ENCODE peak calls at places on chromosome 18, in four cellular contexts. One of them, this sample, is unnamed.

GRCh38 chr18:26547302-26548143 is 830 bp downstream of the KCTD1 start:
- DNase-seq in IMR-90: peak
- DNase-seq in K562: no peak
- DNase-seq in GM12878: no peak
- DNase-seq in this sample: peak

GRCh38 chr18:9708882-9709877 is 1.1 kb downstream of the RAB31 start:
- DNase-seq in IMR-90: no peak
- DNase-seq in K562: no peak
- DNase-seq in GM12878: no peak
- DNase-seq in this sample: peak

GRCh38 chr18:36321636-36322407 is 24.3 kb downstream of the FHOD3 start:
- DNase-seq in IMR-90: peak
- DNase-seq in K562: no peak
- DNase-seq in GM12878: no peak
- DNase-seq in this sample: no peak

GRCh38 chr18:28175047-28175929 is 1.6 kb downstream of the CDH2 start:
- DNase-seq in IMR-90: peak
- DNase-seq in K562: no peak
- DNase-seq in GM12878: no peak
- DNase-seq in this sample: peak

GRCh38 chr18:73487956-73488355 is 620.2 kb upstream of the NETO1 start:
- DNase-seq in IMR-90: peak
- DNase-seq in K562: no peak
- DNase-seq in GM12878: no peak
- DNase-seq in this sample: no peak

GRCh38 chr18:79481041-79481790 is 85.5 kb downstream of the NFATC1 start:
- DNase-seq in IMR-90: no peak
- DNase-seq in K562: no peak
- DNase-seq in GM12878: no peak
- DNase-seq in this sample: no peak

GRCh38 chr18:75070625-75071483 is 138.1 kb downstream of the PTGR3 start:
- DNase-seq in IMR-90: peak
- DNase-seq in K562: no peak
- DNase-seq in GM12878: peak
- DNase-seq in this sample: peak

GRCh38 chr18:22691988-22692710 is 241.0 kb upstream of the RBBP8 start:
- DNase-seq in IMR-90: peak
- DNase-seq in K562: no peak
- DNase-seq in GM12878: no peak
- DNase-seq in this sample: no peak

GRCh38 chr18:38186491-38186890 is 620.9 kb upstream of the CELF4 start:
- DNase-seq in IMR-90: no peak
- DNase-seq in K562: no peak
- DNase-seq in GM12878: no peak
- DNase-seq in this sample: no peak

GRCh38 chr18:52544086-52544485 is 204.1 kb downstream of the DCC start:
- DNase-seq in IMR-90: no peak
- DNase-seq in K562: no peak
- DNase-seq in GM12878: no peak
- DNase-seq in this sample: no peak

GRCh38 chr18:58590231-58590630 is 38.7 kb downstream of the ALPK2 start:
- DNase-seq in IMR-90: peak
- DNase-seq in K562: no peak
- DNase-seq in GM12878: no peak
- DNase-seq in this sample: no peak

GRCh38 chr18:7847988-7848387 is 280.9 kb downstream of the PTPRM start:
- DNase-seq in IMR-90: peak
- DNase-seq in K562: no peak
- DNase-seq in GM12878: no peak
- DNase-seq in this sample: no peak

GRCh38 chr18:60019463-60019840 is 119.7 kb downstream of the PMAIP1 start:
- DNase-seq in IMR-90: peak
- DNase-seq in K562: no peak
- DNase-seq in GM12878: no peak
- DNase-seq in this sample: no peak

GRCh38 chr18:21406111-21406510 is 164.1 kb downstream of the GREB1L start:
- DNase-seq in IMR-90: no peak
- DNase-seq in K562: no peak
- DNase-seq in GM12878: no peak
- DNase-seq in this sample: no peak

GRCh38 chr18:21741511-21742322 is 1.1 kb downstream of the MIB1 start:
- DNase-seq in IMR-90: peak
- DNase-seq in K562: no peak
- DNase-seq in GM12878: no peak
- DNase-seq in this sample: peak

GRCh38 chr18:11752116-11752911 is 63.2 kb downstream of the GNAL start:
- DNase-seq in IMR-90: peak
- DNase-seq in K562: no peak
- DNase-seq in GM12878: no peak
- DNase-seq in this sample: no peak

GRCh38 chr18:10661333-10661732 is 135.5 kb downstream of the NAPG start:
- DNase-seq in IMR-90: peak
- DNase-seq in K562: no peak
- DNase-seq in GM12878: no peak
- DNase-seq in this sample: no peak

GRCh38 chr18:39749154-39749553 is 2183.6 kb upstream of the CELF4 start:
- DNase-seq in IMR-90: no peak
- DNase-seq in K562: no peak
- DNase-seq in GM12878: no peak
- DNase-seq in this sample: no peak

GRCh38 chr18:42401131-42401673 is 446.2 kb downstream of the PIK3C3 start:
- DNase-seq in IMR-90: no peak
- DNase-seq in K562: no peak
- DNase-seq in GM12878: no peak
- DNase-seq in this sample: no peak

GRCh38 chr18:80159713-80160636 is 50.9 kb downstream of the ADNP2 start:
- DNase-seq in IMR-90: no peak
- DNase-seq in K562: no peak
- DNase-seq in GM12878: no peak
- DNase-seq in this sample: peak

GRCh38 chr18:3060667-3061580 is 48.0 kb upstream of the LPIN2 start:
- DNase-seq in IMR-90: no peak
- DNase-seq in K562: no peak
- DNase-seq in GM12878: no peak
- DNase-seq in this sample: peak
- TF ChIP-seq POLR2A in IMR-90: no peak
- TF ChIP-seq POLR2A in K562: no peak
- TF ChIP-seq POLR2A in GM12878: no peak
- TF ChIP-seq POLR2A in this sample: no peak

GRCh38 chr18:48470484-48471180 is 61.4 kb upstream of the ZBTB7C start:
- DNase-seq in IMR-90: no peak
- DNase-seq in K562: no peak
- DNase-seq in GM12878: no peak
- DNase-seq in this sample: no peak
- TF ChIP-seq FOS in IMR-90: no peak
- TF ChIP-seq FOS in K562: no peak
- TF ChIP-seq FOS in GM12878: no peak
- TF ChIP-seq FOS in this sample: no peak

GRCh38 chr18:12947355-12948054 is at the start of gene SEH1L:
- DNase-seq in IMR-90: peak
- DNase-seq in K562: peak
- DNase-seq in GM12878: peak
- DNase-seq in this sample: peak
- TF ChIP-seq POLR2A in IMR-90: peak
- TF ChIP-seq POLR2A in K562: peak
- TF ChIP-seq POLR2A in GM12878: peak
- TF ChIP-seq POLR2A in this sample: no peak

DNA sequence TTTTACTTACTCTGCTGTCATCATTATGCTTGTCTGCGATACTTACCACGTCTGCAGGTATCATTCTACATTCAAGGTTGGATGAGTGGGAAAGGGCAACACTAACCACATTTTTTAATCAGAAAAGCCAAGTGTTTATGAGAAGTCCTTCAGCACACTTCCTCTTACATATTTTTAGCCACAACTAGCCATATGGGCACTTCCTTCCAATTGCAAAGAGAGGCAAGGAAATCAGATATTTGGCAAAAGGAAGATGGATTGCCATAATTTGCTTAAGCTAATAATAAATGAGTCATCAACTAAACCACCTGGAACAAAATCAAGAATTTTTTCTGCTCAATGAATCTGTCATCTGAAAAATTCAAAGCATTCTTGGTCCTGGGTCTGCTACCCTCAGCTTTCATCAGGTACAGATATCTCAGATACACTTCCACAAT is 16.7 kb upstream of the MRO start:
- DNase-seq in IMR-90: peak
- DNase-seq in K562: no peak
- DNase-seq in GM12878: peak
- DNase-seq in this sample: peak
- TF ChIP-seq FOS in IMR-90: no peak
- TF ChIP-seq FOS in K562: no peak
- TF ChIP-seq FOS in GM12878: no peak
- TF ChIP-seq FOS in this sample: peak

GRCh38 chr18:46152808-46153617 is 48.8 kb downstream of the HAUS1 start:
- DNase-seq in IMR-90: no peak
- DNase-seq in K562: peak
- DNase-seq in GM12878: no peak
- DNase-seq in this sample: no peak
- TF ChIP-seq POLR2A in IMR-90: no peak
- TF ChIP-seq POLR2A in K562: no peak
- TF ChIP-seq POLR2A in GM12878: no peak
- TF ChIP-seq POLR2A in this sample: no peak

DNA sequence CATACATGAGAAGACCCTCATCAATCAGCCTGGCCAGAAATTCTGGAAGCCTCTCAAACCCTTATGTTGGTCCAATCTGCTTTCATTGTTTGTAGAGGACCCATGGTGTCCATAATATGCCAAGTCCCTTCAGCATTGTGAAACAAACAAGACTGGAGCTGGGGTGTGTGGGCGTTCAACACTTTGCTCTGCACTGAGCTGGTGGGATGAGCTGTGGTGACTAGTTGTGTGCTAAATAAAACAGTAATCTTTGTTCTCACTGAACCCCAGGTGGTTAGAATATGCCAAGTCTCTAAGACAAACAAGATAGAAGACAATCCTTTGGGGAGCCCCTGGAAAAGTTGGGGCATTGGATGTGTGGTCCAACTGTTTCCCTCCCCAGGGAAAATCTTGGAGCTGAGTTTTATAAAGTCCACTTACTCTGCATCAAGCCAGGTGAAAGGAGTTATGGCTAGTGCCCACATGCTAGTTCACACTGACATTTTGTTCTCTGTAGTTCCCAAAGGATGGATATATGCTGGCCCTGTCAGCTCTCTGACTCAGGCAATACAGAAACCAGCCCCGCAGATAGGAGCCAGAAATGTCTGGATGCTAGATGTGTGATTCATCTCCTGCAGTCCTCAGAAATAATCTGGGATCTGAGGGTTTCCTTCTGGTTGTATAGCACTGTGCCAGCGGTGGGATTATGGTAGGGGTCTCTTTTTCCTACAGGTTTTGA is 260.2 kb downstream of the TMX3 start:
- DNase-seq in IMR-90: peak
- DNase-seq in K562: no peak
- DNase-seq in GM12878: no peak
- DNase-seq in this sample: no peak
- TF ChIP-seq FOS in IMR-90: peak
- TF ChIP-seq FOS in K562: no peak
- TF ChIP-seq FOS in GM12878: no peak
- TF ChIP-seq FOS in this sample: no peak

GRCh38 chr18:45967007-45967706 is at the start of gene EPG5:
- DNase-seq in IMR-90: peak
- DNase-seq in K562: peak
- DNase-seq in GM12878: peak
- DNase-seq in this sample: peak
- TF ChIP-seq POLR2A in IMR-90: peak
- TF ChIP-seq POLR2A in K562: peak
- TF ChIP-seq POLR2A in GM12878: peak
- TF ChIP-seq POLR2A in this sample: peak